ENCODE peak calls at places on chromosomes 4 and X, in five cellular contexts. Y is tibial nerve, Q is ovary, X is retinal pigment epithelial cell, D is GM13977. R is an unnamed sample.

GRCh38 chr4:153426207-153426886 is 39.8 kb upstream of the TMEM131L start:
- DNase-seq in Y (no peak), Q (no peak), X (no peak), D (no peak), R (no peak)

GRCh38 chr4:3766207-3766790 is at the start of gene ADRA2C:
- DNase-seq in Y (no peak), Q (no peak), X (no peak), D (peak; percentile 73), R (no peak)

GRCh38 chr4:89305712-89306437 is 1.7 kb downstream of the GPRIN3 start:
- DNase-seq in Y (no peak), Q (no peak), X (peak; percentile 72), D (no peak), R (peak; percentile 64)

GRCh38 chr4:38117614-38118013 is 157.4 kb downstream of the PTTG2 start:
- DNase-seq in Y (no peak), Q (no peak), X (no peak), D (no peak), R (no peak)

GRCh38 chr4:38902695-38903094 is 35.1 kb downstream of the FAM114A1 start:
- DNase-seq in Y (no peak), Q (no peak), X (no peak), D (peak; percentile 51), R (peak; percentile 47)

GRCh38 chr4:12562016-12562415 is 922.1 kb downstream of the RAB28 start:
- DNase-seq in Y (no peak), Q (no peak), X (no peak), D (no peak), R (peak; percentile 65)

GRCh38 chr4:33841120-33841519 is 2403.2 kb downstream of the ARAP2 start:
- DNase-seq in Y (no peak), Q (no peak), X (no peak), D (no peak), R (no peak)

GRCh38 chr4:20126906-20127305 is 124.8 kb upstream of the SLIT2 start:
- DNase-seq in Y (no peak), Q (no peak), X (no peak), D (no peak), R (peak; percentile 27)

GRCh38 chr4:86972997-86973396 is 38.2 kb downstream of the AFF1 start:
- DNase-seq in Y (no peak), Q (peak; percentile 39), X (no peak), D (no peak), R (peak; percentile 37)

GRCh38 chr4:26907731-26908599 is 47.3 kb downstream of the STIM2 start:
- DNase-seq in Y (no peak), Q (no peak), X (no peak), D (no peak), R (no peak)

GRCh38 chr4:26912810-26913209 is 52.2 kb downstream of the STIM2 start:
- DNase-seq in Y (no peak), Q (peak; percentile 43), X (no peak), D (no peak), R (no peak)

GRCh38 chr4:26912069-26912468 is 51.4 kb downstream of the STIM2 start:
- DNase-seq in Y (no peak), Q (no peak), X (peak; percentile 79), D (no peak), R (no peak)

GRCh38 chr4:26911254-26911653 is 50.6 kb downstream of the STIM2 start:
- DNase-seq in Y (no peak), Q (no peak), X (no peak), D (no peak), R (no peak)

GRCh38 chr4:26909369-26909768 is 48.7 kb downstream of the STIM2 start:
- DNase-seq in Y (no peak), Q (no peak), X (no peak), D (no peak), R (no peak)
- TF ChIP-seq CTCF in Y (no peak), Q (no peak), X (no peak), D (no peak), R (no peak)

GRCh38 chrX:128464091-128464490 is 411.9 kb upstream of the ACTRT1 start:
- DNase-seq in Y (no peak), Q (no peak), X (no peak), D (no peak), R (peak; percentile 71)

GRCh38 chrX:128457674-128458073 is 405.5 kb upstream of the ACTRT1 start:
- DNase-seq in Y (no peak), Q (no peak), X (no peak), D (no peak), R (peak; percentile 3)

GRCh38 chrX:128458888-128459287 is 406.7 kb upstream of the ACTRT1 start:
- DNase-seq in Y (no peak), Q (no peak), X (peak; percentile 5), D (no peak), R (peak; percentile 63)

DNA sequence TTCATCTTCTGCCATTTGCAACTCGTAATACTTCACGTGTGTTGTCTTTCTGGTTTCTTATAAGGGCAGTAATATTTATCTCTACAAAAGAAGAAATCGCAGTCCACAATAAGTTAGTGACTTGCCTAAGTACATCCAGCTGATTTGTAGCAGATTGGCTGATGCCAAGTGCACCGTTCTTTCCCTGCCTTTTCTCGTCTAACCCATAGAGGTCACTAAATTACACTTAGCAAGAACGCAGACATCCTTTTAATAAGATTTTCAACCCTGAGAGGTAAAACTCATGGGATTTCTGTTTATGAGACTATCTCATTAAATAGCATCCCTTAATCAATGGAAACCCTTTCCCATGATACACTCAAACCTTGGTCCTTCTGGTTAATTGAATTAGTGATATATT is 408.6 kb upstream of the ACTRT1 start:
- DNase-seq in Y (no peak), Q (no peak), X (no peak), D (no peak), R (peak; percentile 17)
- TF ChIP-seq CTCF in Y (no peak), Q (no peak), X (peak; percentile 17), D (no peak), R (no peak)

GRCh38 chrX:32281853-32282252 is 929.5 kb downstream of the DMD start:
- DNase-seq in Y (no peak), Q (no peak), X (no peak), D (no peak), R (no peak)
- TF ChIP-seq CTCF in Y (no peak), Q (no peak), X (no peak), D (no peak), R (no peak)

DNA sequence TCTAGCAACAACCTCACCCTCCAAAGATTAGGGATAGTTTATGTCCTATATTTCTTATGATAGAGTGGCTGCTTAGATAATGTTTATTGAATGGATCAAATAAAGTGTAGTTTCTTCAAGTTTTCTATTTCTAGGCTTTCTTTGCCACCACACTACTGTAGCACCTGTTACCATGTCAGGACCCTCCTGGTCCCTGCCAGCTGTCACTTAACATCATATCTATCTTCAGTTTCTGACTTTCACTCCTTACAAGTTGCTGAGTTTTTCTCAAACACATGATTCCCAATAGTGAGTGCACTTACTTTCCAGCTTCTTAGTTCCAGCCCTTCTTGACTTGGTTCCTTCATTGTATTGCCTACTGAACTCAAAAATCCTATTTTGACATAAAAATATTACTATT is 593.9 kb upstream of the PITX2 start:
- DNase-seq in Y (no peak), Q (no peak), X (no peak), D (no peak), R (no peak)
- TF ChIP-seq CTCF in Y (no peak), Q (no peak), X (no peak), D (no peak), R (no peak)

DNA sequence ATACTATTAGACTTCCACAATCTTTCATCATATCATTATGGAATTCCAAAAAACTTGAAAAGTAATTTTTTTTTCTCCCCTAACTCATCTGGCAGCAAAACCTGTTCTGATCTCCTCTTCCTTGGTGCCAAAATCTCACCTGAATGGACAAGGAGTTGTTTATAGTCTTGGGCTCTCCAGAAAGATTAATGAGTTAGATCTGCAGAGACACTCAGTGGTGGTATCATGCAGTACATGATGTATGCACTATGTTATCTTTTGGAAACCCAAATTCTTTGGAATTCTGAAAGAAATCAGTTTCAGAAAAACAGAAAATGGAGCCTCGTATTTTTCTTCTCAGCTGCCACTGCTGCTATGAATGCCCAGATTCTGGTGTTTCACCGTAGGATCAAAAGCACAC is 11.7 kb downstream of the GPM6B start:
- DNase-seq in Y (no peak), Q (no peak), X (no peak), D (peak; percentile 14), R (no peak)
- TF ChIP-seq CTCF in Y (no peak), Q (no peak), X (no peak), D (no peak), R (no peak)

DNA sequence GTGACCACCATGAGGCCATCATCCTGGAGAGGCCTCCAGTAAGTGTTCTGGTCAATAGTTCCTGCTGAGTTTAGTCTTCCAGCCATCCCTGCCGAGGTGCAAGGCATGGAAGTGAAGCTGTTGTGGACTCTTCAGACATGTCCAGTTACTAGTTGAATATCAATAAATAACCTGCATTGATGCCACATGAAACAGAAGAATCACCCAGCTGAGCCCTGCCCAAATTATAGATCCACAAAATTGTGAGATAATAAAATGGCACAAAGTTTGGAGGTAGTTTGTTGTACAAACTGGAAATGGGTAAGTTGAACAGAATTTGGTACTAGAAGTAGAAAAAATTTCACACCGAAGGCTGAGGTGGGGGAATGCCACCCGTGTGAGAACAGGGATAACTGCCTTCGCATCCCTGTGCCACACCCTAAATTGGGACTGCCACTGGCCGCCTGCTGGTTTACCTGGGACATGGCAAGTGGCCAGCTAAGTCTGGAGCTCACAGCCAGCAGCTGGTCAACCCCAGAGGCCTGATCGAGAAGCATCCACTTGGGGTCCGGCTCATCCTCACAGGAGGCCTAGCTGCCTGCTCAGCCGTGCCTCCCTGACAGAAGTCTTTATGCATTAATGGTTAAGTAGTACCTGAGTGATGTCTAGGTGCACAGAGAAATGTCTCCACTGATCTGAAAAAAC is 184.5 kb downstream of the SPRY1 start:
- DNase-seq in Y (no peak), Q (no peak), X (no peak), D (no peak), R (no peak)
- TF ChIP-seq CTCF in Y (no peak), Q (no peak), X (no peak), D (no peak), R (peak; percentile 13)

R was measured in MCF 10A.